ENCODE peak calls at places on chromosomes 6 and 20, in eight cellular contexts. L is EH, H is COR-L47, E is pancreas, I is HFFc6, Q is substantia nigra, R is H4, C is psoas muscle. N is an unnamed sample.

GRCh38 chr20:57826731-57827287 is 117.0 kb upstream of the PMEPA1 start:
- DNase-seq in L (no peak), H (no peak), E (no peak), I (no peak), Q (no peak), R (no peak), C (no peak), N (no peak)

GRCh38 chr6:167998206-167998605 is 735 bp downstream of the KIF25 start:
- DNase-seq in L (no peak), H (no peak), E (no peak), I (no peak), Q (no peak), R (no peak), C (no peak), N (no peak)

GRCh38 chr6:75381878-75382633 is 97.5 kb upstream of the TMEM30A start:
- DNase-seq in L (peak), H (no peak), E (no peak), I (no peak), Q (no peak), R (no peak), C (no peak), N (peak)

GRCh38 chr6:74066168-74066871 is 370.3 kb downstream of the CD109 start:
- DNase-seq in L (peak), H (no peak), E (no peak), I (no peak), Q (no peak), R (peak), C (no peak), N (peak)

GRCh38 chr6:41967312-41968287 is 26.0 kb upstream of the CCND3 start:
- DNase-seq in L (peak), H (no peak), E (no peak), I (peak), Q (no peak), R (peak), C (no peak), N (peak)

GRCh38 chr6:78947962-78948361 is 80.6 kb downstream of the IRAK1BP1 start:
- DNase-seq in L (peak), H (no peak), E (no peak), I (peak), Q (no peak), R (no peak), C (no peak), N (peak)

GRCh38 chr6:127366281-127367022 is 23.0 kb upstream of the ECHDC1 start:
- DNase-seq in L (peak), H (no peak), E (no peak), I (peak), Q (no peak), R (peak), C (no peak), N (peak)

GRCh38 chr6:119950681-119951080 is 601.1 kb upstream of the MAN1A1 start:
- DNase-seq in L (no peak), H (no peak), E (no peak), I (no peak), Q (no peak), R (no peak), C (no peak), N (no peak)

GRCh38 chr6:105641507-105641906 is 238.6 kb upstream of the PREP start:
- DNase-seq in L (no peak), H (no peak), E (no peak), I (no peak), Q (no peak), R (no peak), C (no peak), N (no peak)

N was measured in brain microvascular endothelial cell.